ENCODE peak calls at places on chromosomes 11 and 22, in five cellular contexts. Q is body of pancreas, X is HepG2, E is heart left ventricle, P is lower leg skin. N is an unnamed sample.

GRCh38 chr11:132632641-132633124 is 899.6 kb downstream of the OPCML start:
- DNase-seq in X (no peak), E (no peak), Q (no peak), P (no peak), N (no peak)

GRCh38 chr11:6755303-6755952 is 16.3 kb downstream of the OR2AG2 start:
- DNase-seq in E (no peak), Q (peak), X (peak), P (no peak), N (no peak)

GRCh38 chr22:40721266-40721665 is 42.0 kb downstream of the MCHR1 start:
- DNase-seq in Q (no peak), E (no peak), X (peak), P (no peak), N (no peak)

GRCh38 chr11:48169259-48169658 is 47.4 kb upstream of the OR4B1 start:
- DNase-seq in E (no peak), X (no peak), Q (no peak), P (no peak), N (no peak)

GRCh38 chr22:30868663-30869385 is 99.8 kb downstream of the MORC2 start:
- DNase-seq in Q (no peak), P (no peak), E (peak), X (no peak), N (no peak)

GRCh38 chr11:4960877-4961276 is 5.4 kb upstream of the OR51A2 start:
- DNase-seq in Q (no peak), P (no peak), X (no peak), E (no peak), N (no peak)

GRCh38 chr11:1012740-1013627 is 23.5 kb downstream of the MUC6 start:
- DNase-seq in E (no peak), P (no peak), Q (no peak), X (no peak), N (no peak)

GRCh38 chr11:126502982-126503381 is 147.5 kb downstream of the ST3GAL4 start:
- DNase-seq in P (no peak), Q (no peak), E (no peak), X (no peak), N (no peak)

GRCh38 chr11:101127699-101128570 is 1.7 kb downstream of the PGR start:
- DNase-seq in X (no peak), Q (peak), P (no peak), E (peak), N (no peak)

GRCh38 chr11:69374110-69374981 is 80.4 kb downstream of the MYEOV start:
- DNase-seq in E (no peak), Q (peak), P (peak), X (no peak), N (no peak)

GRCh38 chr22:40324468-40325305 is 21.6 kb upstream of the ADSL start:
- DNase-seq in Q (no peak), P (no peak), E (no peak), X (no peak), N (no peak)

GRCh38 chr11:130646881-130647280 is 198.4 kb downstream of the ADAMTS15 start:
- DNase-seq in P (no peak), Q (no peak), X (no peak), E (no peak), N (no peak)

GRCh38 chr11:43392713-43393112 is 34.0 kb downstream of the TTC17 start:
- DNase-seq in X (no peak), P (no peak), Q (no peak), E (no peak), N (no peak)

GRCh38 chr11:113043704-113044103 is 82.5 kb downstream of the NCAM1 start:
- DNase-seq in E (no peak), P (no peak), Q (no peak), X (no peak), N (no peak)

GRCh38 chr11:110230377-110230776 is 66.0 kb downstream of the RDX start:
- DNase-seq in X (peak), E (no peak), P (no peak), Q (no peak), N (no peak)

GRCh38 chr22:38260760-38261477 is 11.9 kb downstream of the TMEM184B start:
- DNase-seq in P (no peak), Q (no peak), X (peak), E (no peak), N (no peak)

GRCh38 chr11:721913-722811 is 16.1 kb downstream of the EPS8L2 start:
- DNase-seq in P (no peak), Q (no peak), E (no peak), X (no peak), N (no peak)

GRCh38 chr22:48138427-48138826 is 1376.0 kb downstream of the TBC1D22A start:
- DNase-seq in Q (no peak), X (no peak), E (no peak), P (no peak), N (no peak)

GRCh38 chr11:134412508-134413333 is 679 bp upstream of the B3GAT1 start:
- DNase-seq in E (no peak), P (no peak), X (no peak), Q (no peak), N (no peak)

GRCh38 chr11:67301951-67302516 is 1.3 kb upstream of the SSH3 start:
- DNase-seq in E (peak), Q (peak), P (no peak), X (no peak), N (peak)

GRCh38 chr11:134364261-134364660 is 32.5 kb downstream of the GLB1L2 start:
- DNase-seq in P (no peak), X (no peak), E (no peak), Q (no peak), N (no peak)

GRCh38 chr11:2213384-2213842 is 41.8 kb upstream of the TH start:
- DNase-seq in X (peak), E (peak), P (peak), Q (no peak), N (no peak)

GRCh38 chr11:17864478-17864941 is 129.9 kb downstream of the KCNC1 start:
- DNase-seq in Q (peak), X (no peak), P (no peak), E (no peak), N (no peak)

GRCh38 chr11:60762851-60763691 is 6.4 kb downstream of the MS4A15 start:
- DNase-seq in P (no peak), E (no peak), Q (peak), X (peak), N (no peak)

GRCh38 chr11:71203681-71204080 is 48.7 kb downstream of the SHANK2 start:
- DNase-seq in P (no peak), Q (no peak), X (no peak), E (no peak), N (no peak)

GRCh38 chr22:23245045-23245798 is 64.9 kb downstream of the BCR start:
- DNase-seq in E (no peak), X (no peak), Q (no peak), P (no peak), N (no peak)

GRCh38 chr11:102709211-102709980 is 3.8 kb upstream of the MMP27 start:
- DNase-seq in P (no peak), X (no peak), Q (no peak), E (no peak), N (no peak)

GRCh38 chr22:28802595-28803087 is 2.3 kb upstream of the XBP1 start:
- DNase-seq in E (no peak), X (peak), Q (no peak), P (no peak), N (no peak)

GRCh38 chr22:33014621-33015020 is 43.6 kb downstream of the SYN3 start:
- DNase-seq in E (no peak), Q (no peak), X (no peak), P (no peak), N (no peak)

GRCh38 chr22:30201970-30202369 is 44.6 kb downstream of the LIF start:
- DNase-seq in X (no peak), Q (no peak), P (no peak), E (no peak), N (no peak)

GRCh38 chr22:25990940-25991339 is 178.3 kb upstream of the SEZ6L start:
- DNase-seq in P (no peak), E (no peak), X (no peak), Q (no peak), N (no peak)

GRCh38 chr11:75734491-75735180 is 17.0 kb downstream of the MOGAT2 start:
- DNase-seq in Q (no peak), E (no peak), X (peak), P (no peak), N (peak)

GRCh38 chr22:38203090-38203810 is 1.5 kb downstream of the MAFF start:
- DNase-seq in Q (peak), E (peak), P (peak), X (peak), N (peak)

GRCh38 chr11:65575568-65576231 is at the start of gene EHBP1L1:
- DNase-seq in X (no peak), Q (peak), P (no peak), E (peak), N (peak)
- TF ChIP-seq POLR2A in X (no peak), Q (no peak), P (no peak), E (no peak), N (peak)

GRCh38 chr22:42994917-42995562 is 19.9 kb downstream of the PACSIN2 start:
- DNase-seq in X (peak), Q (peak), P (peak), E (peak), N (peak)
- TF ChIP-seq POLR2A in X (peak), Q (peak), P (no peak), E (no peak), N (no peak)

DNA sequence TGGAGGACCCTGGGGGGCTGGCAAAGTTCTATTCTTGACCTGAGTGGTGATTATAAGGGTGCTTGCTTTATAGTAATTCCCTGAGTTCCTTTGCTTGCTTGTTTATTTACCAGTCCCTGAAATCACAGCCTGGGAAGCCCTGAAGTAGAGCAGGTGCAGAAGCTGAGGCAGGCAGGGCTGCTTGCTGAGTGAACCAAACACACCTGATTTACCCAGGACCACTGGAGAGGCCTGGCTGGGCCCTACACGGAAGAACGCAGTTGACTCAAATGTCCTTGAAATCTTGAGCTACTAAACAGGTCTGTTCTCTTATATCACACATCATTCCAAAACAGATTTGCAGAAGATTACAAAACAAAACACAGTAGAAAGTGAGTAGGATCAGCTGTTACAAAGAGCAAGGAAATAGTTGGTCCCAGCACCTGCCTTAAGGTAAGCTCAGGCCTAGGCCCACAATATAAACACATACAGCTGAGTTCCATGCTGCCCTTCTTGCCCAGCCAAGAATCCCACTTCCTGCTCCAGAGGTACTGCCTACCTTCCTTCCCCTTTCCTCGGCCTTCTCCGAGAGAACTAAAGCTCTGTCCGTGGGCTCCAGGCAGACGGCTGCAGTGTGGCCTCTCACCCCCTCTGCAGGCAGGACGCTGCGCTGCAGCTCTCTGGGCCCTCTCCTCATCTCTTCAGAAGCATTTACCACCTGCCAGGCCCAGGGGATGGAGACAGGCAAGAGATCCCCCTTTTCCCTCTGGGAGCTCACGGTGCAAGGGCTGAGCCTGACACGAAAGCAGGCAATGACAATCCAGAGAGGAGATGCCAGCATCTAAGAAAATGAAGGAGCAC is 46.1 kb upstream of the SCUBE2 start:
- DNase-seq in Q (peak), X (peak), P (peak), E (peak), N (peak)
- TF ChIP-seq POLR2A in Q (peak), X (no peak), P (no peak), E (no peak), N (no peak)

DNA sequence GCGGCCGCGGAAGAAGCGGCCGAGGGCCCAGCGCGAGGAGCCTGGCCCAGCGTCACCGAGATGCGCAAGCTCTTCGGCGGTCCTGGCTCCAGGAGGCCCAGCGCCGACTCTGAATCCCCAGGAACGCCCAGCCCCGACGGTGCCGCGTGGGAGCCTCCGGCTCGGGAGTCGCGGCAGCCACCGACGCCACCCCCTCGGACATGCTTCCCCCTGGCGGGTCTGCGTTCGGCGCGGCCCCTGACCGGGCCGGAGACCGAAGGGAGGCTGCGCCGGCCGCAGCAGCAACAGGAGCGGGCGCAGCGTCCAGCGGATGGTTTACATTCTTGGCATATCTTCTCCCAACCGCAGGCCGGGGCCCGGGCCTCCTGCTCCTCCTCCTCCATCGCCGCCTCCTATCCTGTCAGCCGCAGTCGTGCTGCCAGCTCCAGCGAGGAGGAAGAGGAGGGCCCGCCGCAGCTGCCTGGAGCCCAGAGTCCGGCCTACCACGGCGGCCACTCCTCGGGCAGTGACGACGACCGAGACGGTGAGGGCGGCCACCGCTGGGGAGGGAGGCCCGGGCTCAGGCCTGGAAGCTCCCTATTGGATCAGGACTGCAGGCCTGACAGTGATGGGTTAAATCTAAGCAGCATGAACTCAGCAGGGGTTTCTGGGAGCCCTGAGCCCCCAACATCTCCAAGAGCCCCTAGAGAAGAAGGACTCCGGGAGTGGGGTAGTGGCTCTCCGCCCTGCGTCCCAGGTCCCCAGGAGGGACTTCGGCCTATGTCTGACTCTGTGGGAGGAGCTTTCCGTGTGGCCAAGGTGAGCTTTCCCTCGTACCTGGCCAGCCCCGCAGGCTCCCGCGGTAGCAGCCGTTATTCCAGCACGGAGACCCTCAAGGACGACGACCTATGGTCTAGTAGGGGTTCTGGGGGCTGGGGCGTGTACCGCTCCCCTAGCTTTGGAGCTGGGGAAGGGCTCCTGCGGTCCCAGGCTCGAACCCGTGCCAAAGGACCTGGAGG is 1.2 kb downstream of the ARHGEF17 start:
- DNase-seq in P (peak), X (peak), E (peak), Q (peak), N (peak)
- TF ChIP-seq POLR2A in P (no peak), X (no peak), E (no peak), Q (peak), N (peak)

GRCh38 chr11:46271407-46271806 is 6.1 kb upstream of the CREB3L1 start:
- DNase-seq in Q (no peak), P (no peak), X (no peak), E (no peak), N (no peak)

GRCh38 chr11:46272816-46273427 is 4.5 kb upstream of the CREB3L1 start:
- DNase-seq in Q (peak), P (no peak), X (no peak), E (peak), N (no peak)

GRCh38 chr11:46270707-46271106 is 6.8 kb upstream of the CREB3L1 start:
- DNase-seq in X (no peak), Q (no peak), E (no peak), P (no peak), N (no peak)

GRCh38 chr11:46273511-46274205 is 3.8 kb upstream of the CREB3L1 start:
- DNase-seq in X (peak), E (no peak), Q (peak), P (no peak), N (no peak)

DNA sequence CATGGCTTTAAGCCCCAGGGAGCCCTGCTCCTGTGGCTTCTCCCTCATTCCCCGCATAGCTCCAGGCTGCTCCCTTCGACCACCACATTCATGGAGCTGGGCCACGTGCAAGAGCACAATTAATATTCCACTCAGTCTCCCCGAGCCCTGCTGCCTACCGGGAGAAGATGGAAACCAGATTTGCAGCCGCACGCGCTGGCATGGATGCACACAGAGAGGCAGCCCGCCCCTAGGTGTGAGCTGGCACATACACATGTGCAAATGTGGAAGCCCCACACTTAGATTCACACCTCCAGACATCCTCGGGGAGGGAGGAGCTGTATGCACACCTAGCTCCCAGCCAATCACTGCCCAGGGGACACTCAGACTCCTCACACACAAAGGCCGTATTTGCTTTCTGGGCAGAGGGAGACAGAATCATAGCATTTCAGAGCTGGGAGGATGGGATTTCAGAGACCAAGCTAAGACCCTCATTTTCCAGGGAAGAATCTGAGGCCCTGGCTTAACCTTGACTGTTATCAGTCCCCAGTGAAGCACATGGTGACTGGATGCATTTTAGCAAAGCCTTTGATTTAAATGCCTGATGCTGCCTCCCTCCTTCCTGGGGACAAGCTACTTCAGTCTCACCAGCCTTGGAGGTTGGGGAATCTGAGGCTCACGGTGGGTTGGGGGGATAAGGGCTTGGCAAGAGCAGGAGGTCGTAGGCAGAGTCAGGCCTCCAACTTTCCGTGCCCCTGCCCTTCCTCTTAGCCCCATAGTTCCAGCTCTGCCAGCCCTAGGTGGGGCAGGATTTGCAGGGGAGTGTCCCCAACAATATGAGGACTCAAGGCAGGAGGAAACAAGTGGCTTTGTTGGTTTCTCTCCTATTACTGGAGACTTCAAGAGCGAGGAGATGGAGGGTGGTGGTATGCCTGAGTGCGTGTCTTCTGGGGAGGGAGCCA is 5.3 kb upstream of the CREB3L1 start:
- DNase-seq in P (no peak), E (no peak), Q (no peak), X (no peak), N (no peak)
- TF ChIP-seq POLR2A in P (no peak), E (no peak), Q (no peak), X (no peak), N (no peak)

N was measured in gastrocnemius medialis.